ENCODE peak calls at places on chromosome 14, in four cellular contexts. Z is midbrain, Y is AG09309, J is ecto neural progenitor cell. C is an unnamed sample.

GRCh38 chr14:75280831-75281690 is 2.4 kb downstream of the FOS start:
- DNase-seq in Z (peak), Y (no peak), J (no peak), C (no peak)

GRCh38 chr14:100065161-100065871 is at the start of gene EVL:
- DNase-seq in Z (no peak), Y (no peak), J (no peak), C (no peak)

GRCh38 chr14:22010532-22011242 is 337.1 kb upstream of the OR4E1 start:
- DNase-seq in Z (no peak), Y (no peak), J (no peak), C (no peak)

GRCh38 chr14:74207943-74208342 is 31.3 kb upstream of the VSX2 start:
- DNase-seq in Z (no peak), Y (no peak), J (no peak), C (no peak)

GRCh38 chr14:33859306-33859705 is 91.6 kb downstream of the EGLN3 start:
- DNase-seq in Z (no peak), Y (no peak), J (no peak), C (no peak)

GRCh38 chr14:88547386-88547780 is 7.4 kb downstream of the PTPN21 start:
- DNase-seq in Z (no peak), Y (no peak), J (no peak), C (no peak)

GRCh38 chr14:75310295-75311059 is 31.8 kb downstream of the FOS start:
- DNase-seq in Z (peak), Y (no peak), J (peak), C (peak)

GRCh38 chr14:93304771-93305170 is 28.1 kb downstream of the BTBD7 start:
- DNase-seq in Z (no peak), Y (no peak), J (no peak), C (no peak)

GRCh38 chr14:32779845-32780244 is 158.8 kb upstream of the NPAS3 start:
- DNase-seq in Z (no peak), Y (no peak), J (no peak), C (no peak)

GRCh38 chr14:50741571-50741970 is 73.5 kb upstream of the SAV1 start:
- DNase-seq in Z (no peak), Y (no peak), J (no peak), C (no peak)

GRCh38 chr14:25052921-25053320 is 3.0 kb upstream of the STXBP6 start:
- DNase-seq in Z (no peak), Y (no peak), J (no peak), C (no peak)

GRCh38 chr14:21940887-21941855 is 267.6 kb upstream of the OR4E1 start:
- DNase-seq in Z (no peak), Y (no peak), J (no peak), C (peak)

GRCh38 chr14:58881433-58881832 is 243.7 kb downstream of the DACT1 start:
- DNase-seq in Z (no peak), Y (no peak), J (no peak), C (no peak)

GRCh38 chr14:65238456-65238855 is 136.1 kb upstream of the MAX start:
- DNase-seq in Z (no peak), Y (peak), J (no peak), C (peak)

GRCh38 chr14:39762576-39763401 is 330.6 kb upstream of the FBXO33 start:
- DNase-seq in Z (no peak), Y (no peak), J (no peak), C (peak)

GRCh38 chr14:67167420-67168109 is 21.7 kb upstream of the GARIN2 start:
- DNase-seq in Z (no peak), Y (no peak), J (no peak), C (no peak)

GRCh38 chr14:60324837-60325236 is 75.8 kb downstream of the PPM1A start:
- DNase-seq in Z (no peak), Y (no peak), J (no peak), C (no peak)

GRCh38 chr14:99562848-99563748 is 40.9 kb downstream of the CCDC85C start:
- DNase-seq in Z (peak), Y (no peak), J (peak), C (peak)

GRCh38 chr14:91029451-91030217 is 30.8 kb downstream of the RPS6KA5 start:
- DNase-seq in Z (no peak), Y (no peak), J (no peak), C (no peak)

GRCh38 chr14:96929969-96930368 is 132.8 kb downstream of the VRK1 start:
- DNase-seq in Z (no peak), Y (no peak), J (no peak), C (no peak)

GRCh38 chr14:73457050-73457934 is 1.1 kb downstream of the NUMB start:
- DNase-seq in Z (no peak), Y (no peak), J (no peak), C (peak)

GRCh38 chr14:61477845-61478438 is 156.6 kb downstream of the PRKCH start:
- DNase-seq in Z (peak), Y (no peak), J (no peak), C (no peak)

GRCh38 chr14:72049462-72049861 is 117.2 kb downstream of the RGS6 start:
- DNase-seq in Z (no peak), Y (no peak), J (no peak), C (peak)

GRCh38 chr14:53596845-53597525 is 359.6 kb downstream of the BMP4 start:
- DNase-seq in Z (no peak), Y (no peak), J (no peak), C (no peak)

GRCh38 chr14:104253223-104253822 is 114.9 kb downstream of the KIF26A start:
- DNase-seq in Z (no peak), Y (no peak), J (no peak), C (peak)

GRCh38 chr14:79281244-79282199 is 929.8 kb downstream of the DIO2 start:
- DNase-seq in Z (no peak), Y (no peak), J (no peak), C (no peak)

GRCh38 chr14:64611358-64612020 is 61.7 kb downstream of the PPP1R36 start:
- DNase-seq in Z (no peak), Y (no peak), J (no peak), C (no peak)

GRCh38 chr14:25837431-25837950 is 760.3 kb downstream of the NOVA1 start:
- DNase-seq in Z (no peak), Y (no peak), J (no peak), C (no peak)

GRCh38 chr14:89251066-89251465 is 166.0 kb downstream of the FOXN3 start:
- DNase-seq in Z (no peak), Y (no peak), J (no peak), C (peak)

GRCh38 chr14:53953828-53954550 is 2.6 kb downstream of the BMP4 start:
- DNase-seq in Z (peak), Y (no peak), J (peak), C (peak)

GRCh38 chr14:66070542-66071319 is 415.4 kb upstream of the CCDC196 start:
- DNase-seq in Z (peak), Y (no peak), J (peak), C (peak)

GRCh38 chr14:51069065-51069464 is 25.8 kb downstream of the TRIM9 start:
- DNase-seq in Z (no peak), Y (no peak), J (no peak), C (no peak)

GRCh38 chr14:32675433-32675832 is 263.2 kb upstream of the NPAS3 start:
- DNase-seq in Z (no peak), Y (no peak), J (no peak), C (no peak)

GRCh38 chr14:96261772-96262485 is 5.9 kb downstream of the BDKRB1 start:
- DNase-seq in Z (no peak), Y (no peak), J (no peak), C (peak)

GRCh38 chr14:99312106-99312505 is 40.1 kb upstream of the BCL11B start:
- DNase-seq in Z (no peak), Y (no peak), J (no peak), C (no peak)

GRCh38 chr14:106605548-106606448 is 1079.4 kb downstream of the TMEM121 start:
- DNase-seq in Z (no peak), Y (no peak), J (no peak), C (no peak)

GRCh38 chr14:20687362-20688166 is 1.0 kb upstream of the ANG start:
- DNase-seq in Z (no peak), Y (no peak), J (no peak), C (peak)

GRCh38 chr14:64604854-64605253 is 55.1 kb downstream of the PPP1R36 start:
- DNase-seq in Z (no peak), Y (no peak), J (no peak), C (no peak)

GRCh38 chr14:78486081-78486480 is 315.9 kb downstream of the NRXN3 start:
- DNase-seq in Z (no peak), Y (no peak), J (no peak), C (peak)